ENCODE peak calls at places on chromosome 16, in seven cellular contexts. T is NCI-H1092 treated with DMSO at 0.1 percent for 48 hours; M is ACHN; H is T-helper 1 cell; S is H7; Y is activated CD4-positive, alpha-beta T cell treated with anti-CD3 and anti-CD28 coated beads, Interleukin-2, amount 50 U/mL, for 24 hours; G is activated CD8-positive, alpha-beta T cell treated with anti-CD3 and anti-CD28 coated beads for 36 hours. Z is an unnamed sample.

GRCh38 chr16:87705780-87706277 is 60.0 kb downstream of the KLHDC4 start:
- DNase-seq in T (peak; percentile 59), M (no peak), H (no peak), S (peak; percentile 72), Y (no peak), G (no peak), Z (no peak)

GRCh38 chr16:12084436-12084835 is 107.9 kb downstream of the SNX29 start:
- DNase-seq in T (no peak), M (no peak), H (no peak), S (no peak), Y (no peak), G (no peak), Z (no peak)

GRCh38 chr16:10181196-10182162 is 749 bp downstream of the GRIN2A start:
- DNase-seq in T (peak; percentile 1), M (peak; percentile 51), H (no peak), S (peak; percentile 94), Y (peak; percentile 11), G (peak; percentile 49), Z (no peak)

GRCh38 chr16:82317411-82318168 is 147.6 kb upstream of the MPHOSPH6 start:
- DNase-seq in T (no peak), M (no peak), H (no peak), S (no peak), Y (no peak), G (no peak), Z (no peak)

GRCh38 chr16:27723711-27724490 is 174.0 kb downstream of the KATNIP start:
- DNase-seq in T (peak; percentile 10), M (no peak), H (no peak), S (no peak), Y (no peak), G (no peak), Z (no peak)

GRCh38 chr16:88881090-88881580 is 14.7 kb upstream of the PABPN1L start:
- DNase-seq in T (no peak), M (no peak), H (no peak), S (peak; percentile 84), Y (no peak), G (no peak), Z (no peak)

GRCh38 chr16:86626966-86627365 is 48.6 kb downstream of the FOXL1 start:
- DNase-seq in T (no peak), M (no peak), H (no peak), S (no peak), Y (no peak), G (no peak), Z (no peak)

GRCh38 chr16:53922067-53922804 is 218.3 kb downstream of the FTO start:
- DNase-seq in T (no peak), M (no peak), H (no peak), S (no peak), Y (no peak), G (no peak), Z (no peak)

GRCh38 chr16:81443688-81444447 is 740 bp upstream of the CMIP start:
- DNase-seq in T (no peak), M (no peak), H (no peak), S (no peak), Y (no peak), G (peak; percentile 20), Z (no peak)

GRCh38 chr16:10760863-10761262 is 17.2 kb downstream of the NUBP1 start:
- DNase-seq in T (no peak), M (no peak), H (no peak), S (no peak), Y (no peak), G (no peak), Z (no peak)

GRCh38 chr16:13630292-13630850 is 289.6 kb upstream of the ERCC4 start:
- DNase-seq in T (no peak), M (peak; percentile 6), H (no peak), S (no peak), Y (no peak), G (no peak), Z (no peak)

GRCh38 chr16:12245088-12245922 is 268.8 kb downstream of the SNX29 start:
- DNase-seq in T (peak; percentile 86), M (no peak), H (no peak), S (no peak), Y (no peak), G (no peak), Z (no peak)

GRCh38 chr16:1337486-1337885 is 4.0 kb downstream of the BAIAP3 start:
- DNase-seq in T (no peak), M (no peak), H (no peak), S (peak; percentile 81), Y (no peak), G (no peak), Z (no peak)

GRCh38 chr16:11106726-11107125 is 149.3 kb downstream of the SOCS1 start:
- DNase-seq in T (no peak), M (no peak), H (no peak), S (no peak), Y (no peak), G (no peak), Z (no peak)

GRCh38 chr16:1524366-1524765 is 9.1 kb upstream of the TMEM204 start:
- DNase-seq in T (no peak), M (no peak), H (no peak), S (no peak), Y (no peak), G (no peak), Z (no peak)

GRCh38 chr16:72068930-72069329 is 5.9 kb downstream of the HPR start:
- DNase-seq in T (no peak), M (no peak), H (no peak), S (no peak), Y (no peak), G (no peak), Z (no peak)

GRCh38 chr16:85329999-85330693 is 217.9 kb upstream of the CIBAR2 start:
- DNase-seq in T (peak; percentile 77), M (no peak), H (no peak), S (peak; percentile 52), Y (no peak), G (no peak), Z (no peak)

GRCh38 chr16:72876221-72876620 is 171.7 kb downstream of the ZFHX3 start:
- DNase-seq in T (no peak), M (no peak), H (no peak), S (no peak), Y (no peak), G (peak; percentile 58), Z (peak; percentile 13)

GRCh38 chr16:73230651-73231050 is 182.7 kb upstream of the ZFHX3 start:
- DNase-seq in T (no peak), M (no peak), H (no peak), S (no peak), Y (no peak), G (no peak), Z (no peak)

GRCh38 chr16:1984347-1985225 is 593 bp downstream of the GFER start:
- DNase-seq in T (no peak), M (no peak), H (no peak), S (peak; percentile 91), Y (no peak), G (no peak), Z (peak; percentile 21)

GRCh38 chr16:24681793-24682192 is 47.7 kb upstream of the TNRC6A start:
- DNase-seq in T (no peak), M (no peak), H (no peak), S (no peak), Y (no peak), G (no peak), Z (no peak)

GRCh38 chr16:54060599-54061355 is 225.8 kb downstream of the IRX3 start:
- DNase-seq in T (no peak), M (no peak), H (no peak), S (no peak), Y (no peak), G (no peak), Z (no peak)

GRCh38 chr16:715448-716249 is 731 bp downstream of the METRN start:
- DNase-seq in T (peak; percentile 26), M (peak; percentile 68), H (no peak), S (peak; percentile 92), Y (no peak), G (no peak), Z (no peak)

GRCh38 chr16:89507219-89507833 is 877 bp upstream of the SPG7 start:
- DNase-seq in T (no peak), M (no peak), H (no peak), S (no peak), Y (no peak), G (peak; percentile 35), Z (no peak)

GRCh38 chr16:68378436-68379415 is 67.9 kb downstream of the PRMT7 start:
- DNase-seq in T (no peak), M (no peak), H (no peak), S (no peak), Y (no peak), G (no peak), Z (no peak)

GRCh38 chr16:3214904-3215600 is 19.9 kb downstream of the ZNF200 start:
- DNase-seq in T (no peak), M (no peak), H (peak; percentile 23), S (no peak), Y (no peak), G (peak; percentile 64), Z (no peak)

GRCh38 chr16:3580686-3581085 is 3.5 kb upstream of the NLRC3 start:
- DNase-seq in T (no peak), M (no peak), H (no peak), S (peak; percentile 59), Y (no peak), G (no peak), Z (no peak)

GRCh38 chr16:25912321-25912720 is 220.6 kb downstream of the HS3ST4 start:
- DNase-seq in T (no peak), M (no peak), H (no peak), S (no peak), Y (no peak), G (no peak), Z (no peak)

GRCh38 chr16:52863000-52863399 is 189.7 kb downstream of the CHD9NB start:
- DNase-seq in T (no peak), M (no peak), H (no peak), S (no peak), Y (no peak), G (no peak), Z (no peak)

GRCh38 chr16:73565263-73565662 is 517.3 kb upstream of the ZFHX3 start:
- DNase-seq in T (peak; percentile 23), M (no peak), H (no peak), S (peak; percentile 38), Y (no peak), G (no peak), Z (no peak)

GRCh38 chr16:1079341-1079740 is 6.8 kb downstream of the SSTR5 start:
- DNase-seq in T (no peak), M (no peak), H (no peak), S (no peak), Y (no peak), G (no peak), Z (no peak)

GRCh38 chr16:75012380-75013081 is 13.7 kb downstream of the ZNRF1 start:
- DNase-seq in T (no peak), M (no peak), H (no peak), S (no peak), Y (no peak), G (peak; percentile 9), Z (no peak)

GRCh38 chr16:50602531-50603205 is 54.5 kb downstream of the NKD1 start:
- DNase-seq in T (no peak), M (no peak), H (peak; percentile 30), S (no peak), Y (no peak), G (peak; percentile 36), Z (no peak)

GRCh38 chr16:25978227-25978626 is 286.5 kb downstream of the HS3ST4 start:
- DNase-seq in T (no peak), M (no peak), H (no peak), S (no peak), Y (no peak), G (no peak), Z (no peak)

Z was measured in C1 segment of cervical spinal cord.